ENCODE peak calls at places on chromosomes 13 and 19, in nine cellular contexts. Z is mesenchymal stem cell; O is left ventricle myocardium inferior; R is AG04450; I is A549; W is dorsolateral prefrontal cortex; A is CD4-positive, CD25-positive, alpha-beta regulatory T cell; Q is adrenal gland; X is pancreas. C is an unnamed sample.

GRCh38 chr13:44437356-44438233 is 64.0 kb downstream of the SERP2 start:
- DNase-seq in A (peak), Q (no peak), I (peak), X (no peak), Z (peak), W (no peak), R (no peak), O (no peak), C (no peak)

GRCh38 chr19:49823472-49823871 is 5.4 kb downstream of the MED25 start:
- DNase-seq in R (no peak), X (no peak), I (no peak), O (no peak), W (no peak), Z (no peak), A (no peak), Q (no peak), C (no peak)

GRCh38 chr13:106561551-106562170 is 6.3 kb downstream of the ARGLU1 start:
- DNase-seq in A (peak), O (no peak), Z (peak), X (no peak), Q (peak), I (no peak), R (no peak), W (no peak), C (no peak)

GRCh38 chr13:23427342-23428182 is 5.9 kb downstream of the SACS start:
- DNase-seq in R (peak), I (peak), X (no peak), W (no peak), A (no peak), Z (peak), Q (peak), O (no peak), C (no peak)

GRCh38 chr13:101942038-101942437 is 459.8 kb downstream of the FGF14 start:
- DNase-seq in A (peak), Z (peak), O (no peak), W (no peak), X (no peak), Q (no peak), R (no peak), I (peak), C (no peak)

GRCh38 chr19:2546128-2547032 is 70.5 kb downstream of the GADD45B start:
- DNase-seq in O (peak), Q (peak), X (peak), R (no peak), Z (peak), A (no peak), W (peak), I (no peak), C (peak)

GRCh38 chr19:49436381-49437017 is 4.8 kb downstream of the SLC17A7 start:
- DNase-seq in W (peak), X (no peak), A (peak), Q (no peak), O (no peak), Z (no peak), I (peak), R (no peak), C (no peak)

GRCh38 chr19:38270587-38271167 is 6.3 kb downstream of the SPINT2 start:
- DNase-seq in W (no peak), I (peak), Q (peak), A (no peak), X (no peak), R (no peak), O (no peak), Z (no peak), C (no peak)

GRCh38 chr19:43432866-43433673 is 18.4 kb downstream of the TEX101 start:
- DNase-seq in W (no peak), I (peak), Q (peak), Z (peak), O (peak), A (peak), R (no peak), X (peak), C (peak)

GRCh38 chr13:68124437-68125086 is 894.4 kb upstream of the PCDH9 start:
- DNase-seq in R (no peak), A (no peak), I (no peak), W (no peak), X (no peak), Z (no peak), O (no peak), Q (no peak), C (no peak)

GRCh38 chr13:107407074-107407473 is 808.3 kb downstream of the LIG4 start:
- DNase-seq in Z (no peak), X (no peak), A (no peak), W (no peak), Q (no peak), I (no peak), O (no peak), R (no peak), C (no peak)

GRCh38 chr13:59343132-59343531 is 820.6 kb downstream of the DIAPH3 start:
- DNase-seq in Q (no peak), O (no peak), A (no peak), W (no peak), I (no peak), Z (no peak), R (no peak), X (no peak), C (no peak)

GRCh38 chr19:2270157-2270571 is 11.8 kb downstream of the PEAK3 start:
- DNase-seq in O (peak), W (peak), A (no peak), I (no peak), R (no peak), X (peak), Q (peak), Z (no peak), C (peak)

GRCh38 chr19:1422360-1422759 is 15.0 kb downstream of the DAZAP1 start:
- DNase-seq in O (no peak), X (no peak), W (no peak), I (no peak), R (no peak), A (no peak), Z (no peak), Q (peak), C (no peak)

GRCh38 chr19:18292460-18292809 is 11.0 kb upstream of the JUND start:
- DNase-seq in A (no peak), Q (no peak), I (no peak), O (no peak), R (no peak), Z (no peak), W (no peak), X (no peak), C (no peak)

GRCh38 chr19:52963229-52963760 is 614 bp upstream of the ZNF816 start:
- DNase-seq in Z (no peak), R (no peak), I (no peak), Q (peak), O (peak), X (peak), A (no peak), W (no peak), C (no peak)

GRCh38 chr19:44303976-44304568 is 753 bp downstream of the ZNF235 start:
- DNase-seq in Q (peak), Z (peak), X (no peak), A (peak), W (no peak), R (no peak), I (peak), O (no peak), C (no peak)

GRCh38 chr13:110529522-110530311 is 31.8 kb downstream of the RAB20 start:
- DNase-seq in Z (no peak), A (no peak), R (no peak), O (no peak), X (peak), W (no peak), Q (no peak), I (no peak), C (no peak)

GRCh38 chr13:111395511-111396393 is 75.3 kb downstream of the TEX29 start:
- DNase-seq in R (no peak), Q (no peak), Z (no peak), X (no peak), O (no peak), W (peak), I (no peak), A (no peak), C (no peak)

GRCh38 chr13:22931576-22931975 is 249.2 kb upstream of the SGCG start:
- DNase-seq in W (no peak), I (no peak), X (no peak), Q (no peak), R (no peak), Z (no peak), O (no peak), A (no peak), C (no peak)

GRCh38 chr19:7522923-7523667 is 671 bp downstream of the MCOLN1 start:
- DNase-seq in R (no peak), X (peak), W (no peak), O (no peak), Z (peak), Q (peak), I (no peak), A (no peak), C (no peak)

GRCh38 chr13:112689498-112690241 is at the start of gene ATP11A:
- DNase-seq in W (peak), I (peak), R (peak), O (peak), Z (peak), X (peak), Q (peak), A (peak), C (peak)

GRCh38 chr19:43611788-43612187 is at the start of gene SRRM5:
- DNase-seq in Z (no peak), I (no peak), W (no peak), Q (no peak), A (no peak), O (no peak), X (no peak), R (no peak), C (no peak)

GRCh38 chr19:44954278-44954648 is 917 bp upstream of the CLPTM1 start:
- DNase-seq in I (no peak), R (no peak), A (no peak), O (no peak), W (no peak), Q (no peak), Z (no peak), X (no peak), C (no peak)

GRCh38 chr13:97261254-97262015 is 39.3 kb downstream of the MBNL2 start:
- DNase-seq in Q (peak), X (no peak), R (no peak), I (no peak), W (no peak), O (no peak), A (peak), Z (no peak), C (no peak)

GRCh38 chr13:73625562-73626339 is 508.5 kb downstream of the KLF12 start:
- DNase-seq in W (no peak), Q (no peak), A (peak), X (no peak), Z (no peak), O (no peak), R (no peak), I (no peak), C (no peak)

GRCh38 chr19:50906217-50906616 is 5.0 kb downstream of the KLK4 start:
- DNase-seq in X (peak), O (no peak), I (peak), A (peak), R (no peak), Z (no peak), W (no peak), Q (peak), C (no peak)

GRCh38 chr13:42547615-42548014 is 26.3 kb upstream of the TNFSF11 start:
- DNase-seq in I (no peak), A (no peak), W (no peak), R (no peak), O (no peak), Z (no peak), Q (no peak), X (no peak), C (no peak)

GRCh38 chr13:111319998-111320911 is at the start of gene TEX29:
- DNase-seq in Q (no peak), A (no peak), I (no peak), O (no peak), Z (no peak), X (no peak), R (no peak), W (no peak), C (no peak)

GRCh38 chr19:50209131-50209530 is 5.7 kb downstream of the MYH14 start:
- DNase-seq in W (no peak), R (no peak), A (no peak), I (no peak), X (no peak), O (no peak), Q (no peak), Z (no peak), C (no peak)

GRCh38 chr19:49415102-49415809 is 8.0 kb downstream of the PTH2 start:
- DNase-seq in R (no peak), O (no peak), Q (no peak), A (no peak), Z (no peak), W (no peak), I (no peak), X (no peak), C (no peak)

GRCh38 chr13:51068501-51068900 is 42.6 kb downstream of the C13orf42 start:
- DNase-seq in R (no peak), O (no peak), Q (no peak), A (no peak), X (no peak), Z (no peak), W (no peak), I (no peak), C (no peak)

GRCh38 chr19:13011653-13012389 is 16.5 kb downstream of the NFIX start:
- DNase-seq in R (no peak), A (no peak), O (no peak), Q (no peak), X (no peak), Z (no peak), I (no peak), W (no peak), C (no peak)

GRCh38 chr13:49690990-49691886 is at the start of gene EBPL:
- DNase-seq in I (peak), R (peak), X (peak), A (peak), Z (peak), W (peak), O (peak), Q (peak), C (peak)

GRCh38 chr13:49690133-49690989 is 925 bp downstream of the EBPL start:
- DNase-seq in O (no peak), A (peak), W (no peak), R (peak), Q (peak), Z (peak), X (no peak), I (peak), C (no peak)

GRCh38 chr13:49694446-49694845 is 3.2 kb upstream of the EBPL start:
- DNase-seq in I (no peak), R (no peak), O (no peak), Q (no peak), A (no peak), X (no peak), Z (no peak), W (no peak), C (no peak)

GRCh38 chr13:49693191-49693733 is 2.0 kb upstream of the EBPL start:
- DNase-seq in A (no peak), Z (no peak), Q (no peak), I (peak), R (no peak), O (no peak), X (no peak), W (no peak), C (no peak)

GRCh38 chr13:49693877-49694276 is 2.6 kb upstream of the EBPL start:
- DNase-seq in W (no peak), R (no peak), Q (no peak), X (no peak), O (no peak), Z (no peak), I (no peak), A (no peak), C (no peak)
- H3K4me3 ChIP-seq in W (no peak), R (no peak), Q (no peak), X (no peak), O (no peak), Z (no peak), I (no peak), A (no peak), C (no peak)

GRCh38 chr19:3975144-3975543 is 4.2 kb upstream of the DAPK3 start:
- DNase-seq in W (no peak), X (no peak), Q (no peak), I (no peak), O (no peak), A (no peak), Z (no peak), R (no peak), C (no peak)

GRCh38 chr19:3969435-3970312 is 1.2 kb downstream of the DAPK3 start:
- DNase-seq in R (peak), Q (no peak), W (no peak), A (no peak), Z (peak), I (peak), X (no peak), O (no peak), C (no peak)

GRCh38 chr19:3968556-3969434 is 2.1 kb downstream of the DAPK3 start:
- DNase-seq in W (no peak), A (no peak), X (no peak), Q (peak), I (peak), R (peak), Z (peak), O (peak), C (peak)

GRCh38 chr19:3970313-3970807 is 539 bp downstream of the DAPK3 start:
- DNase-seq in Z (no peak), Q (no peak), X (no peak), R (no peak), I (no peak), W (no peak), O (no peak), A (no peak), C (no peak)

GRCh38 chr19:3970808-3971598 is at the start of gene DAPK3:
- DNase-seq in I (peak), Z (peak), W (peak), O (peak), Q (peak), R (peak), A (peak), X (peak), C (peak)
- H3K27ac ChIP-seq in I (peak), Z (peak), W (peak), O (peak), Q (peak), R (peak), A (peak), X (peak), C (peak)

GRCh38 chr19:46035546-46035945 is 5.3 kb downstream of the IGFL4 start:
- DNase-seq in Z (no peak), Q (no peak), I (no peak), O (no peak), X (no peak), R (no peak), A (no peak), W (no peak), C (no peak)

GRCh38 chr19:46032597-46033025 is 8.2 kb downstream of the IGFL4 start:
- DNase-seq in R (no peak), I (no peak), A (no peak), O (no peak), Q (no peak), W (no peak), Z (no peak), X (no peak), C (no peak)

GRCh38 chr19:46031781-46032596 is 8.8 kb downstream of the IGFL4 start:
- DNase-seq in Q (no peak), A (no peak), I (no peak), X (no peak), R (no peak), O (no peak), Z (no peak), W (no peak), C (no peak)

GRCh38 chr19:46033401-46033800 is 7.4 kb downstream of the IGFL4 start:
- DNase-seq in A (no peak), R (no peak), Z (no peak), W (no peak), X (no peak), O (no peak), Q (no peak), I (no peak), C (no peak)

DNA sequence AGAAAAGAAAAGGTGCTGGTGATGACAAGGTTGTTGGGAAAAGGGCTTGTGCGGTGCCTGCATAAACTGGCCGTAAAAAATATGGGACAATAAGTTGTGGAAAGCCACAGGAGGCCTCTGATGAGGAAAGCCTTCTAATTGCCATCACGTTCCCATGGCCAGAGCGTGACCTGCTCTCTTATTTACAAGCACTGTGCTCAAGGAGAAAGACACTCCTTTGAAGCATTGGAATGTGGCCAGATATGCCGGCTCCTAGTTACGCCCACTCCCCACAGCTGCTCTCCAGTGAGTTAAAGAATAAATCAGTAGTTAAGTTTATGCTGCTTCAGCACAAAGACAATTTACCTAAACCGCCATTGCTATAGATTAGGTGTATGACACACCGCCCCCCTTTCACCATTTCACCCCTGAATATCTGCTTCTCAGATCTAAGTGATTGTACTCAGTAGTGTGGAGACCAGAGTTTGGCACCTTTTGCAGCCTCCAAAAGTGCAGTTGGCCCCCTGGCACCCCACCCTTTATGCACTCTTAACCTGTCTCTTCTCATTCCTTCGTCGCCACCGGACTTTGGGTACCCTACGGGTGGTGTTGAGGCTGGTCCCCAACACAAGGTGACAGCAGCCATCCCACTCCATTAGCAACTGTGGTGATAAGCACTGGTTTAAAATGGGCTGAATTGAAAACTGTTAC is 8.2 kb upstream of the PGLYRP1 start:
- DNase-seq in X (no peak), W (no peak), Q (no peak), O (no peak), A (no peak), I (no peak), R (no peak), Z (no peak), C (no peak)
- H3K4me3 ChIP-seq in X (no peak), W (no peak), Q (no peak), O (no peak), A (no peak), I (no peak), R (no peak), Z (no peak), C (no peak)

DNA sequence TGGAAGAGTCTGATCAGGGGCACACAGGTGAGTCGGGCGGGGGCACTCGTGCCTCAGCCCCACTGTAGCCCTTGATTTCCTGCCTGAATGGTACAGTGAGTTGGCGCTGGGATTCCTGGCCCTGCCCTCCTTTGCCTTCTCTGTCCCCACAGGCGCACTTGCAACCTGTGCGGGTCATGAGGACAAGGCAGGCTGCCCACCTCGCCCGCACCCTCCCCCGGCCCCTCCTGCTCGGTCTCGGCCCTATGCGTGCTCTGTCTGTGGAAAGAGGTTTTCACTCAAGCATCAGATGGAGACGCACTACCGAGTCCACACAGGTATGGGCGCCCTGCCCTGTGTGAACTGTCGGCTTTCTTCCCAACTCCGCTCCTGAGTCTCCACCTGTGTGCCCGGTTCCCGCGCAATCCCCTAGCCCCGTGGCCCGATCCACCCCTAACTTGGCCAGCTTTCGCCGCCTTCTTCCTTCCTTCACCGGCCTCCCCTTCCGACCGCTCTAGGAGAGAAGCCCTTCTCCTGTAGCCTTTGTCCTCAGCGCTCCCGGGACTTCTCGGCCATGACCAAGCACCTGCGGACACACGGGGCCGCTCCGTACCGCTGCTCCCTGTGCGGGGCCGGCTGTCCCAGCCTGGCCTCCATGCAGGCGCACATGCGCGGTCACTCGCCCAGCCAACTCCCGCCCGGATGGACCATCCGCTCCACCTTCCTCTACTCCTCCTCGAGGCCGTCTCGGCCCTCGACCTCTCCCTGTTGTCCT is 1.6 kb upstream of the KMT2B start:
- DNase-seq in X (peak), R (no peak), A (peak), Q (peak), O (peak), Z (no peak), W (peak), I (peak), C (peak)
- H3K27ac ChIP-seq in X (peak), R (peak), A (peak), Q (peak), O (peak), Z (peak), W (peak), I (peak), C (peak)

GRCh38 chr13:48801255-48801654 is 147.5 kb downstream of the CYSLTR2 start:
- DNase-seq in Q (no peak), I (no peak), X (no peak), W (no peak), O (no peak), R (peak), A (no peak), Z (peak), C (no peak)
- H3K4me3 ChIP-seq in Q (no peak), I (no peak), X (no peak), W (no peak), O (no peak), R (no peak), A (no peak), Z (no peak), C (no peak)

GRCh38 chr19:19336597-19336996 is 16.0 kb downstream of the MAU2 start:
- DNase-seq in R (no peak), X (no peak), Q (no peak), A (no peak), I (no peak), Z (no peak), W (no peak), O (no peak), C (no peak)

GRCh38 chr19:19334989-19335344 is 14.3 kb downstream of the MAU2 start:
- DNase-seq in Z (no peak), Q (no peak), R (no peak), O (no peak), I (no peak), X (no peak), A (no peak), W (no peak), C (no peak)

GRCh38 chr19:19337120-19337519 is 16.5 kb downstream of the MAU2 start:
- DNase-seq in X (no peak), I (no peak), O (no peak), R (no peak), Z (no peak), W (no peak), A (no peak), Q (no peak), C (no peak)

GRCh38 chr19:19334063-19334988 is 13.7 kb downstream of the MAU2 start:
- DNase-seq in A (no peak), Z (no peak), W (no peak), R (no peak), Q (no peak), I (no peak), O (no peak), X (no peak), C (no peak)

GRCh38 chr19:19335408-19336158 is 15.0 kb downstream of the MAU2 start:
- DNase-seq in W (no peak), Q (no peak), O (no peak), A (no peak), I (no peak), R (no peak), Z (no peak), X (no peak), C (no peak)
- H3K27ac ChIP-seq in W (no peak), Q (no peak), O (no peak), A (no peak), I (no peak), R (no peak), Z (no peak), X (no peak), C (no peak)

C was measured in upper lobe of right lung.